ENCODE peak calls at places on chromosomes 12 and 14, in four cellular contexts. B is stimulated activated CD8-positive, alpha-beta memory T cell treated with anti-CD3 and anti-CD28 coated beads, Interleukin-2, amount 100 ng/mL, for 48 hours; R is astrocyte; O is Kasumi-1. P is an unnamed sample.

GRCh38 chr12:32906407-32907165 is 10.0 kb upstream of the PKP2 start:
- DNase-seq in O (no peak), B (no peak), R (no peak), P (no peak)

GRCh38 chr14:97298331-97298730 is 501.1 kb downstream of the VRK1 start:
- DNase-seq in R (no peak), B (no peak), O (no peak), P (peak; percentile 14)

GRCh38 chr12:99381992-99382391 is 265.6 kb upstream of the GARIN6 start:
- DNase-seq in R (no peak), B (no peak), O (no peak), P (no peak)

GRCh38 chr12:124784871-124785572 is 78.6 kb downstream of the SCARB1 start:
- DNase-seq in O (no peak), B (no peak), R (no peak), P (no peak)

GRCh38 chr14:62301911-62302310 is 539.7 kb downstream of the SNAPC1 start:
- DNase-seq in O (no peak), B (no peak), R (peak; percentile 86), P (no peak)

GRCh38 chr12:121209221-121209620 is 708 bp upstream of the P2RX4 start:
- DNase-seq in R (no peak), B (no peak), O (no peak), P (no peak)

GRCh38 chr14:70622111-70622712 is 19.5 kb upstream of the TTC9 start:
- DNase-seq in B (peak; percentile 22), O (peak; percentile 78), R (peak; percentile 8), P (peak; percentile 33)

GRCh38 chr12:104638218-104638617 is 181.5 kb downstream of the CHST11 start:
- DNase-seq in O (no peak), R (no peak), B (no peak), P (no peak)

GRCh38 chr12:117975006-117975405 is 6.2 kb upstream of the KSR2 start:
- DNase-seq in R (no peak), O (no peak), B (no peak), P (no peak)

GRCh38 chr12:124720019-124720686 is 143.5 kb downstream of the SCARB1 start:
- DNase-seq in B (no peak), R (peak; percentile 88), O (no peak), P (no peak)

GRCh38 chr12:12724421-12725085 is 7.4 kb downstream of the CDKN1B start:
- DNase-seq in R (no peak), B (no peak), O (no peak), P (no peak)

GRCh38 chr14:26820101-26820500 is 222.3 kb upstream of the NOVA1 start:
- DNase-seq in O (no peak), R (peak; percentile 53), B (no peak), P (no peak)

GRCh38 chr12:130686511-130686981 is 29.6 kb downstream of the RIMBP2 start:
- DNase-seq in B (no peak), R (no peak), O (no peak), P (no peak)

GRCh38 chr14:39417014-39417413 is 15.2 kb downstream of the FBXO33 start:
- DNase-seq in R (no peak), O (peak; percentile 36), B (no peak), P (peak; percentile 15)

GRCh38 chr14:70177092-70177491 is 11.7 kb downstream of the SLC8A3 start:
- DNase-seq in R (no peak), B (no peak), O (no peak), P (no peak)

GRCh38 chr12:123954647-123955350 is 17.8 kb downstream of the CCDC92 start:
- DNase-seq in B (no peak), O (no peak), R (no peak), P (no peak)

P was measured in NB4.